ENCODE peak calls at places on chromosomes 13 and 19, in six cellular contexts. Z is A549, R is GM23338, G is HepG2, Y is HCT116, X is K562. F is an unnamed sample.
A peak's percentile ranks its signal among the peaks of the same experiment; 100 is the strongest.

GRCh38 chr13:75704194-75704941 is 68.2 kb downstream of the LMO7 start:
- DNase-seq in Z (peak; percentile 26), R (no peak), G (no peak), Y (no peak), X (no peak), F (no peak)

GRCh38 chr13:20525144-20525600 is 485 bp downstream of the CRYL1 start:
- DNase-seq in Z (no peak), R (peak; percentile 66), G (peak; percentile 15), Y (no peak), X (peak; percentile 30), F (no peak)

GRCh38 chr13:112178769-112179168 is 111.8 kb downstream of the SOX1 start:
- DNase-seq in Z (no peak), R (no peak), G (no peak), Y (no peak), X (no peak), F (no peak)

GRCh38 chr13:113364371-113364932 is 522 bp upstream of the GRTP1 start:
- DNase-seq in Z (no peak), R (no peak), G (no peak), Y (no peak), X (no peak), F (no peak)

GRCh38 chr19:13099073-13099999 is 3.3 kb downstream of the LYL1 start:
- DNase-seq in Z (no peak), R (peak; percentile 87), G (no peak), Y (no peak), X (peak; percentile 88), F (peak; percentile 83)

GRCh38 chr13:27481766-27482165 is 31.4 kb upstream of the MTIF3 start:
- DNase-seq in Z (peak; percentile 51), R (peak; percentile 90), G (peak; percentile 37), Y (peak; percentile 37), X (peak; percentile 57), F (peak; percentile 8)

GRCh38 chr13:114282143-114282685 is 813 bp downstream of the UPF3A start:
- DNase-seq in Z (peak; percentile 71), R (peak; percentile 82), G (peak; percentile 30), Y (no peak), X (peak; percentile 56), F (peak; percentile 55)

GRCh38 chr19:789473-790052 is 7.7 kb upstream of the PTBP1 start:
- DNase-seq in Z (no peak), R (peak; percentile 82), G (peak; percentile 58), Y (no peak), X (peak; percentile 70), F (no peak)

GRCh38 chr19:45057444-45057843 is 18.6 kb downstream of the CLASRP start:
- DNase-seq in Z (no peak), R (no peak), G (no peak), Y (no peak), X (no peak), F (no peak)

GRCh38 chr19:35123573-35123972 is 8.0 kb downstream of the FXYD3 start:
- DNase-seq in Z (no peak), R (no peak), G (no peak), Y (no peak), X (no peak), F (no peak)

GRCh38 chr13:21777813-21778212 is 106.9 kb downstream of the FGF9 start:
- DNase-seq in Z (no peak), R (no peak), G (no peak), Y (no peak), X (no peak), F (no peak)
- TF ChIP-seq REST in Z (no peak), R (no peak), G (no peak), Y (no peak), X (no peak), F (no peak)

GRCh38 chr13:30561506-30561905 is 56.2 kb upstream of the USPL1 start:
- DNase-seq in Z (no peak), R (no peak), G (no peak), Y (no peak), X (no peak), F (no peak)

GRCh38 chr13:30564489-30564888 is 53.2 kb upstream of the USPL1 start:
- DNase-seq in Z (no peak), R (no peak), G (no peak), Y (no peak), X (no peak), F (no peak)

GRCh38 chr13:30569901-30570576 is 47.7 kb upstream of the USPL1 start:
- DNase-seq in Z (peak; percentile 73), R (peak; percentile 17), G (peak; percentile 52), Y (peak; percentile 66), X (peak; percentile 49), F (peak; percentile 32)

GRCh38 chr13:30565658-30566057 is 52.1 kb upstream of the USPL1 start:
- DNase-seq in Z (no peak), R (no peak), G (no peak), Y (no peak), X (no peak), F (no peak)

DNA sequence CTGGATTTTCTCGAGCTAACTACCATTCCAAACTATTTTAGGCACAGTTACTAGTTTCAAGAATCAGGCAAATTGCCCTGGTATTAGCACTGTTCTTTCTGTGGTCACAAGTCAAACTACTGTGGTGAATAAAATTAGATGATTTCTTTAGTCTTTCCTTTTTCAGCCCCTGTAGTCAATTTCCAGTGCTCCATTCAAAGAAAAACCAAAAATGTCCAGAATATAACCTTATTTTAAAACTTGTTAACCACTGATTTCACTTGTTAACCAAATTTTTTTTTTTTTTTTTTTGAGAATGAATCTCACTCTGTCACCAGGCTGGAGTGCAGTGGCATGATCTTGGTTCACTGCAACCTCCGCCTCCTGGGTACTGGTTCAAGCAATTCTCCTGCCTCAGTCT is 50.6 kb upstream of the USPL1 start:
- DNase-seq in Z (no peak), R (no peak), G (no peak), Y (no peak), X (no peak), F (no peak)
- H3K4me3 ChIP-seq in Z (no peak overlapping the region), R (no peak overlapping the region), G (no peak overlapping the region), Y (no peak overlapping the region), X (no peak overlapping the region), F (no peak overlapping the region)

DNA sequence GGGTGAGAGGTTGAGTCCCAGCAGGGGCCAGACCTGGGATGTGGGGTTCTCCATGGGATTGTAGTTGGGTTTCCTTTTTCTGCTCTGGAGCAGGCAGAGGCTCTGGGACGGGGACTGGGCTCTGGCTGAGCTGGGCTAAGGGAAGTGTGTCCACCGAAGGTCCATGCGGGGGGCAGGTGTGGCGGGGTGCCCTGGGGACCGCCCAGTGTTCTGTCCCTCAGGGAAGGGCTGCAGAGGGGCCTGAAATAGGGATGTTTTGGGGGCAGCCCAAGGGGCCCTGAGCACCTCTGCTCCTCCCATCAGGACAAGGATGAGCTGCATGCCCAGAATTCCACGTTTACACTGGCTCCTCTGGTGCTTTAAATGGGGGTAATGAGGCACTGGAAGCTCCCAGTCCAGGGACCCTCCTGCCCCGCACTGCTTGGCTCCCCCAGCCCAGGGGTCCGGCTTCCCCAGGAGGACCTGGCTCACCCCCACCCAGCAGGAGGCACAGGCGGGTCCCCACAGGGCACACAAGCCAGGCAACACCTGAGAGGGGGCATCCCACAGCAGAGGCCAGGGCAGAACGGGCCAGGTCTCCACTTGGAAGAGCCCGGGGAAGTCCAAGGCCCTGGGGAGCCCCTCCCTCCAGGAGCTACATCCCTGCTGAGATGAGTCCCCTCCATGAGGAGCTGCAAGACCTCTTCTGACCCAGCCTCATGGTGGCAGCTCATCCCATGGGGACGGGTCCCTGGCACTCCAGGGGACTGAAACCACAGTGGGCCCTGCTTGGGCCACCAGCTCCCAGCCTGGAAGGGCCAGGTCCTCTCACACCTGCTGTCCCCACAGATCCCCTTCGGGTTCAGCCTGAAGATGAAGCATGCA is 14.7 kb upstream of the ZNF14 start:
- DNase-seq in Z (no peak), R (no peak), G (no peak), Y (no peak), X (no peak), F (no peak)
- TF ChIP-seq REST in Z (no peak), R (no peak), G (no peak), Y (no peak), X (no peak), F (no peak)

GRCh38 chr19:49423985-49424303 is 703 bp upstream of the PTH2 start:
- DNase-seq in Z (no peak), R (no peak), G (no peak), Y (no peak), X (no peak), F (no peak)

GRCh38 chr19:49425922-49426592 is 869 bp downstream of the GFY start:
- DNase-seq in Z (no peak), R (peak; percentile 98), G (no peak), Y (peak; percentile 73), X (peak; percentile 86), F (no peak)

GRCh38 chr19:49423278-49423984 is at the start of gene PTH2:
- DNase-seq in Z (no peak), R (no peak), G (no peak), Y (no peak), X (peak; percentile 56), F (no peak)

GRCh38 chr19:49427339-49427738 is 2.2 kb downstream of the GFY start:
- DNase-seq in Z (no peak), R (no peak), G (no peak), Y (no peak), X (no peak), F (no peak)

DNA sequence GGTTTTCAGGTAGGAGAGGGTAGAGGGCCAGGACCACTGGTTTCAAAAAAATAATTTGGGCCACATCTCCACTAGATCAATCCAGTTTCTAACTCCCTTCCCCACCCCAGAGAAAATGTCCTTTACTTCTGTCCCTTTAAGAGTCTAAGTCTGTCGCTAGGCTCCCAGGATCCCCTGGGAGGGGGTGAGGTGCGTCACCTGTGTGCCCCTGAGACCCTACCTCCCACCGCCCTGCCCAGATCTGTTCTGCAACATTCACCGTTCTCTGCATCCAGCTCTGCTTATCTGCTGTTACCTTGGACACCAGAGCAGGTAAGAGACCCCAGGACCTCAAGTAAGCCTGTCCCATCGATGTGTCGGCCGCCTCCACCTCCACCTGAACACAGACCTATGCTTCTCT is at the start of gene GFY:
- DNase-seq in Z (no peak), R (no peak), G (no peak), Y (no peak), X (no peak), F (no peak)
- H3K4me3 ChIP-seq in Z (no peak within 1 kb of the TSS), R (peak within 1 kb of the TSS; percentile 48), G (no peak within 1 kb of the TSS), Y (peak within 1 kb of the TSS; percentile 61), X (peak within 1 kb of the TSS; percentile 24), F (no peak within 1 kb of the TSS)

DNA sequence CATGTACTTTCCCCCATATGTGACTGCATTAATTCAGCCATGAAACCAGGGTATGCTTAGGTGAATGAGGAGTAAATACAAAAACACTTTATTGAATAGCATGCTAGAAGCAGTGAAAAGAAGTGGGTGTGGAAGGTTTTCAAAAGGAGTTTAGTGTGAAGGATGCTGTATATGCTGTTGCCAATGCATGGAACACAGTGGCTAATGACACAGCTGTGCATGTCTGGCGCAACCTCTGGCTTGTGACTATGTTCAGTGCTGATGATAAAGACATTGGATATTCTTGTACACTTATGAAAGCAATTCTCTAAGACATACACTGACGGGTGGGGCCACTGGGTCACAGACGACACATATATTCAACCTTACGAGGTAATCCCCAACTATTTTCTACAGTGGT is 55.2 kb downstream of the SOX21 start:
- DNase-seq in Z (no peak), R (no peak), G (no peak), Y (no peak), X (no peak), F (no peak)
- TF ChIP-seq REST in Z (no peak), R (no peak), G (no peak), Y (no peak), X (no peak), F (no peak)

GRCh38 chr19:43581467-43581866 is 5.9 kb downstream of the PINLYP start:
- DNase-seq in Z (no peak), R (no peak), G (no peak), Y (no peak), X (no peak), F (no peak)
- H3K4me3 ChIP-seq in Z (no peak overlapping the region), R (peak overlapping the region; percentile 64), G (no peak overlapping the region), Y (no peak overlapping the region), X (no peak overlapping the region), F (no peak overlapping the region)

GRCh38 chr19:10403137-10404021 is at the start of gene CDC37:
- DNase-seq in Z (peak; percentile 95), R (peak; percentile 98), G (peak; percentile 89), Y (peak; percentile 93), X (peak; percentile 97), F (peak; percentile 95)
- TF ChIP-seq REST in Z (no peak), R (no peak), G (no peak), Y (no peak), X (no peak), F (no peak)